ENCODE peak calls at places on chromosome 9, in nine cellular contexts. Y is CD4-positive, alpha-beta T cell; K is Right ventricle myocardium superior; N is iPS-NIHi11; F is fibroblast of lung; V is stromal cell of bone marrow; B is esophagus squamous epithelium; W is T follicular helper cell; E is EH. A is an unnamed sample.

GRCh38 chr9:6763244-6763643 is 5.5 kb downstream of the KDM4C start:
- DNase-seq in B (no peak), E (no peak), N (no peak), F (no peak), V (no peak), K (no peak), Y (no peak), W (no peak), A (no peak)

GRCh38 chr9:21506910-21507795 is 25.0 kb upstream of the IFNE start:
- DNase-seq in F (peak), B (no peak), E (peak), W (no peak), N (no peak), V (peak), Y (no peak), K (no peak), A (peak)

GRCh38 chr9:84170521-84171141 is 169.9 kb downstream of the SLC28A3 start:
- DNase-seq in E (peak), W (no peak), N (peak), F (peak), K (peak), B (no peak), V (peak), Y (no peak), A (peak)

GRCh38 chr9:114837923-114838322 is 32.1 kb upstream of the TNFSF15 start:
- DNase-seq in K (no peak), Y (no peak), W (no peak), E (peak), V (no peak), N (no peak), B (no peak), F (no peak), A (peak)

GRCh38 chr9:91164724-91165520 is 196.8 kb downstream of the AUH start:
- DNase-seq in Y (peak), V (peak), N (no peak), F (peak), K (peak), B (peak), E (peak), W (no peak), A (peak)

GRCh38 chr9:4866239-4866969 is 73.7 kb downstream of the RCL1 start:
- DNase-seq in E (peak), F (no peak), W (no peak), V (no peak), B (no peak), N (no peak), Y (no peak), K (no peak), A (peak)

GRCh38 chr9:97889941-97890557 is 32.3 kb downstream of the TRMO start:
- DNase-seq in K (peak), E (peak), B (no peak), V (no peak), N (peak), W (peak), F (no peak), Y (peak), A (peak)

GRCh38 chr9:33467526-33467925 is 6.2 kb downstream of the NOL6 start:
- DNase-seq in W (no peak), B (no peak), F (no peak), E (no peak), N (no peak), V (no peak), K (peak), Y (no peak), A (no peak)

GRCh38 chr9:84670106-84670800 is 724 bp downstream of the NTRK2 start:
- DNase-seq in N (peak), W (no peak), E (peak), B (no peak), K (peak), V (no peak), Y (no peak), F (no peak), A (no peak)

GRCh38 chr9:92048924-92049625 is 66.1 kb downstream of the SPTLC1 start:
- DNase-seq in E (peak), N (peak), F (peak), V (no peak), Y (no peak), K (no peak), W (no peak), B (no peak), A (no peak)

GRCh38 chr9:118652258-118652657 is 717.0 kb downstream of the BRINP1 start:
- DNase-seq in V (no peak), E (no peak), B (no peak), W (no peak), N (no peak), Y (no peak), F (no peak), K (no peak), A (no peak)

GRCh38 chr9:130040901-130041647 is 1.9 kb downstream of the FNBP1 start:
- DNase-seq in E (no peak), V (no peak), B (no peak), F (no peak), Y (no peak), N (no peak), K (no peak), W (no peak), A (no peak)

GRCh38 chr9:130020618-130021017 is 22.4 kb downstream of the FNBP1 start:
- DNase-seq in K (no peak), Y (no peak), F (no peak), B (no peak), E (no peak), N (no peak), V (no peak), W (no peak), A (no peak)

A was measured in fibroblast of mammary gland.